ENCODE peak calls at places on chromosomes 5 and 9, in six cellular contexts. One of them, this sample, is unnamed.
A peak's percentile ranks its signal among the peaks of the same experiment; 100 is the strongest.

GRCh38 chr9:7554699-7555098 is 244.9 kb downstream of the DMAC1 start:
- DNase-seq in DND-41: no peak
- DNase-seq in mammary epithelial cell: no peak
- DNase-seq in aorta: no peak
- DNase-seq in iPS DF 6.9: no peak
- DNase-seq in HCT116: no peak
- DNase-seq in this sample: no peak

GRCh38 chr9:110142868-110143866 is 64.8 kb downstream of the C9orf152 start:
- DNase-seq in mammary epithelial cell: no peak
- DNase-seq in HCT116: no peak
- DNase-seq in DND-41: peak; percentile 33
- DNase-seq in iPS DF 6.9: no peak
- DNase-seq in aorta: no peak
- DNase-seq in this sample: no peak

GRCh38 chr5:90528704-90529233 is 615 bp downstream of the LYSMD3 start:
- DNase-seq in mammary epithelial cell: peak; percentile 21
- DNase-seq in aorta: no peak
- DNase-seq in iPS DF 6.9: no peak
- DNase-seq in HCT116: no peak
- DNase-seq in DND-41: peak; percentile 7
- DNase-seq in this sample: no peak

GRCh38 chr5:14491505-14491904 is 90.1 kb upstream of the OTULINL start:
- DNase-seq in mammary epithelial cell: no peak
- DNase-seq in HCT116: no peak
- DNase-seq in DND-41: no peak
- DNase-seq in iPS DF 6.9: no peak
- DNase-seq in aorta: no peak
- DNase-seq in this sample: no peak

GRCh38 chr5:132622608-132623007 is 35.4 kb upstream of the IL13 start:
- DNase-seq in iPS DF 6.9: no peak
- DNase-seq in HCT116: no peak
- DNase-seq in aorta: no peak
- DNase-seq in mammary epithelial cell: no peak
- DNase-seq in DND-41: no peak
- DNase-seq in this sample: no peak

GRCh38 chr9:133989554-133990365 is 2.4 kb downstream of the VAV2 start:
- DNase-seq in DND-41: no peak
- DNase-seq in aorta: peak; percentile 72
- DNase-seq in iPS DF 6.9: no peak
- DNase-seq in HCT116: no peak
- DNase-seq in mammary epithelial cell: no peak
- DNase-seq in this sample: no peak

GRCh38 chr9:110189001-110189400 is 19.0 kb downstream of the C9orf152 start:
- DNase-seq in aorta: no peak
- DNase-seq in DND-41: peak; percentile 52
- DNase-seq in iPS DF 6.9: no peak
- DNase-seq in mammary epithelial cell: no peak
- DNase-seq in HCT116: no peak
- DNase-seq in this sample: peak; percentile 69

GRCh38 chr5:26388946-26389345 is 649.4 kb downstream of the CDH9 start:
- DNase-seq in iPS DF 6.9: no peak
- DNase-seq in HCT116: no peak
- DNase-seq in DND-41: no peak
- DNase-seq in mammary epithelial cell: no peak
- DNase-seq in aorta: no peak
- DNase-seq in this sample: no peak

GRCh38 chr5:116506448-116506847 is 68.2 kb downstream of the SEMA6A start:
- DNase-seq in mammary epithelial cell: no peak
- DNase-seq in aorta: no peak
- DNase-seq in DND-41: no peak
- DNase-seq in iPS DF 6.9: no peak
- DNase-seq in HCT116: no peak
- DNase-seq in this sample: no peak

GRCh38 chr5:96868603-96869371 is 7.5 kb upstream of the ERAP2 start:
- DNase-seq in HCT116: peak; percentile 57
- DNase-seq in aorta: no peak
- DNase-seq in DND-41: peak; percentile 41
- DNase-seq in mammary epithelial cell: peak; percentile 57
- DNase-seq in iPS DF 6.9: peak; percentile 16
- DNase-seq in this sample: no peak

GRCh38 chr9:115657695-115658094 is 495.9 kb upstream of the PAPPA start:
- DNase-seq in mammary epithelial cell: no peak
- DNase-seq in aorta: no peak
- DNase-seq in HCT116: no peak
- DNase-seq in DND-41: no peak
- DNase-seq in iPS DF 6.9: no peak
- DNase-seq in this sample: no peak

GRCh38 chr9:13716620-13717019 is 437.1 kb upstream of the MPDZ start:
- DNase-seq in aorta: no peak
- DNase-seq in DND-41: no peak
- DNase-seq in iPS DF 6.9: no peak
- DNase-seq in HCT116: no peak
- DNase-seq in mammary epithelial cell: no peak
- DNase-seq in this sample: no peak

GRCh38 chr5:174755103-174755502 is 30.7 kb downstream of the MSX2 start:
- DNase-seq in HCT116: no peak
- DNase-seq in iPS DF 6.9: no peak
- DNase-seq in aorta: no peak
- DNase-seq in mammary epithelial cell: no peak
- DNase-seq in DND-41: no peak
- DNase-seq in this sample: no peak

GRCh38 chr5:1658665-1659064 is 134.9 kb upstream of the LPCAT1 start:
- DNase-seq in DND-41: no peak
- DNase-seq in HCT116: no peak
- DNase-seq in mammary epithelial cell: no peak
- DNase-seq in iPS DF 6.9: no peak
- DNase-seq in aorta: no peak
- DNase-seq in this sample: no peak

GRCh38 chr9:23123048-23123632 is 676.5 kb downstream of the DMRTA1 start:
- DNase-seq in DND-41: peak; percentile 12
- DNase-seq in mammary epithelial cell: peak; percentile 4
- DNase-seq in iPS DF 6.9: peak; percentile 37
- DNase-seq in HCT116: no peak
- DNase-seq in aorta: peak; percentile 55
- DNase-seq in this sample: no peak

GRCh38 chr9:84054341-84055010 is 73.9 kb downstream of the RMI1 start:
- DNase-seq in iPS DF 6.9: no peak
- DNase-seq in aorta: no peak
- DNase-seq in HCT116: no peak
- DNase-seq in DND-41: no peak
- DNase-seq in mammary epithelial cell: no peak
- DNase-seq in this sample: no peak

GRCh38 chr5:68304421-68305052 is 89.0 kb downstream of the PIK3R1 start:
- DNase-seq in DND-41: no peak
- DNase-seq in mammary epithelial cell: peak; percentile 40
- DNase-seq in aorta: no peak
- DNase-seq in iPS DF 6.9: no peak
- DNase-seq in HCT116: no peak
- DNase-seq in this sample: no peak

GRCh38 chr9:105251733-105252404 is 7.4 kb downstream of the SLC44A1 start:
- DNase-seq in iPS DF 6.9: no peak
- DNase-seq in aorta: no peak
- DNase-seq in HCT116: no peak
- DNase-seq in mammary epithelial cell: no peak
- DNase-seq in DND-41: no peak
- DNase-seq in this sample: no peak

GRCh38 chr9:89996717-89997116 is 391.9 kb downstream of the GADD45G start:
- DNase-seq in mammary epithelial cell: no peak
- DNase-seq in aorta: no peak
- DNase-seq in HCT116: no peak
- DNase-seq in DND-41: peak; percentile 12
- DNase-seq in iPS DF 6.9: no peak
- DNase-seq in this sample: no peak

GRCh38 chr9:128383007-128383753 is 12.0 kb downstream of the URM1 start:
- DNase-seq in DND-41: no peak
- DNase-seq in HCT116: no peak
- DNase-seq in mammary epithelial cell: no peak
- DNase-seq in aorta: no peak
- DNase-seq in iPS DF 6.9: no peak
- DNase-seq in this sample: no peak

GRCh38 chr5:97192580-97193421 is 9.8 kb upstream of the RIOK2 start:
- DNase-seq in DND-41: peak; percentile 95
- DNase-seq in iPS DF 6.9: no peak
- DNase-seq in HCT116: no peak
- DNase-seq in aorta: no peak
- DNase-seq in mammary epithelial cell: peak; percentile 84
- DNase-seq in this sample: no peak

GRCh38 chr5:179530069-179530998 is 20.0 kb upstream of the RUFY1 start:
- DNase-seq in mammary epithelial cell: no peak
- DNase-seq in iPS DF 6.9: no peak
- DNase-seq in DND-41: peak; percentile 87
- DNase-seq in HCT116: no peak
- DNase-seq in aorta: peak; percentile 84
- DNase-seq in this sample: peak; percentile 58

DNA sequence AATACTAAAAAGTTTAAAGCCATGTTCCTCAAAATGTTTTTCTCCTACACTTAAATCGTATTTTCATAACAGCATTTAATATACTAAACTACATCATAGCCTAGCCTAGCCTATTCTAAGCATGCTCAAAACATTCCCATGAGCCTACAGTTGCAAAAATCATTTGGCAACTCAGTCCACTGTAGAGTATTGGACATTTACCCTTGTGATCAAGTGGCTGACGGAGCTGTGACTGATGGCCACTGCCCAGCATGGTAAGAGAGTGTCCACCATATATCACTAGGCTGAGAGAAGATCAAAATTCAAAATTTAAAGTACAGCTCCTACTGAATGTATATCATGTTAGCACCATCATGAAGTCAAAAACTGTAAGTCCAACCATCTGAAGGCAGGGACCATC is 30.9 kb downstream of the SEMA5A start:
- DNase-seq in HCT116: no peak
- DNase-seq in mammary epithelial cell: no peak
- DNase-seq in iPS DF 6.9: no peak
- DNase-seq in aorta: no peak
- DNase-seq in DND-41: no peak
- DNase-seq in this sample: no peak
- H3K27ac ChIP-seq in HCT116: no peak overlapping the region
- H3K27ac ChIP-seq in mammary epithelial cell: no peak overlapping the region
- H3K27ac ChIP-seq in iPS DF 6.9: no peak overlapping the region
- H3K27ac ChIP-seq in aorta: no peak overlapping the region
- H3K27ac ChIP-seq in DND-41: no peak overlapping the region
- H3K27ac ChIP-seq in this sample: no peak overlapping the region

GRCh38 chr9:995776-996175 is 19.3 kb downstream of the DMRT3 start:
- DNase-seq in DND-41: no peak
- DNase-seq in HCT116: no peak
- DNase-seq in iPS DF 6.9: no peak
- DNase-seq in mammary epithelial cell: peak; percentile 15
- DNase-seq in aorta: no peak
- DNase-seq in this sample: no peak
- H3K4me3 ChIP-seq in DND-41: no peak overlapping the region
- H3K4me3 ChIP-seq in HCT116: no peak overlapping the region
- H3K4me3 ChIP-seq in iPS DF 6.9: no peak overlapping the region
- H3K4me3 ChIP-seq in mammary epithelial cell: no peak overlapping the region
- H3K4me3 ChIP-seq in aorta: no peak overlapping the region
- H3K4me3 ChIP-seq in this sample: no peak overlapping the region

GRCh38 chr5:176170084-176170483 is 68.1 kb upstream of the SIMC1 start:
- DNase-seq in mammary epithelial cell: no peak
- DNase-seq in DND-41: no peak
- DNase-seq in aorta: no peak
- DNase-seq in iPS DF 6.9: no peak
- DNase-seq in HCT116: no peak
- DNase-seq in this sample: no peak
- H3K4me1 ChIP-seq in mammary epithelial cell: peaks cover 10% of the 10 kb centered on the region
- H3K4me1 ChIP-seq in DND-41: no peaks in the 10 kb centered on the region
- H3K4me1 ChIP-seq in aorta: no peaks in the 10 kb centered on the region
- H3K4me1 ChIP-seq in iPS DF 6.9: peaks cover 1% of the 10 kb centered on the region
- H3K4me1 ChIP-seq in HCT116: peaks cover 5% of the 10 kb centered on the region
- H3K4me1 ChIP-seq in this sample: no peaks in the 10 kb centered on the region

GRCh38 chr9:20321683-20322082 is 300.6 kb downstream of the MLLT3 start:
- DNase-seq in iPS DF 6.9: no peak
- DNase-seq in mammary epithelial cell: no peak
- DNase-seq in DND-41: peak; percentile 72
- DNase-seq in HCT116: no peak
- DNase-seq in aorta: no peak
- DNase-seq in this sample: no peak

GRCh38 chr9:20320921-20321320 is 301.4 kb downstream of the MLLT3 start:
- DNase-seq in DND-41: no peak
- DNase-seq in HCT116: no peak
- DNase-seq in aorta: no peak
- DNase-seq in iPS DF 6.9: no peak
- DNase-seq in mammary epithelial cell: peak; percentile 74
- DNase-seq in this sample: no peak

GRCh38 chr9:20317701-20318100 is 304.6 kb downstream of the MLLT3 start:
- DNase-seq in iPS DF 6.9: no peak
- DNase-seq in mammary epithelial cell: no peak
- DNase-seq in DND-41: no peak
- DNase-seq in HCT116: no peak
- DNase-seq in aorta: no peak
- DNase-seq in this sample: no peak

GRCh38 chr9:20319641-20320337 is 302.5 kb downstream of the MLLT3 start:
- DNase-seq in mammary epithelial cell: peak; percentile 85
- DNase-seq in aorta: no peak
- DNase-seq in DND-41: no peak
- DNase-seq in iPS DF 6.9: no peak
- DNase-seq in HCT116: peak; percentile 8
- DNase-seq in this sample: no peak

DNA sequence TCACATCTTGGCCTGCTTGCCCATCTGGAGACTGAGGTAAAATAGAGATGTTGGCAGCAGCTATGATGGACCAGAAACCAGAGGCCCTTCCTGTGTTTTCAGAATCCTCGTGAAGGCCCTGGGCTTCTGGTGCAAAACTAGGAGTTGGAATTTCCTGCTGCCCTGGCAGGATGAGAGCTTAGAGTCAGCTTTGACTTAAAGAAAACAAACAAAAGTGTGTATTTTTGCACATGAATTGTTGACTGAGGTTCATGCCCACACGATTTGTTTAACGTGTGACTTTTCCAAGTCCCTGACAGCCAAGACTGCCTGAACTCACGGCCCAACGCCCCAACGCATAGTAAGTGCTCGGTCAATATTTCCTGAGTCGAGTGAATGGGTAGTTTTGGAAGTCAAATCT is 303.1 kb downstream of the MLLT3 start:
- DNase-seq in DND-41: no peak
- DNase-seq in HCT116: no peak
- DNase-seq in aorta: no peak
- DNase-seq in mammary epithelial cell: no peak
- DNase-seq in iPS DF 6.9: no peak
- DNase-seq in this sample: no peak
- H3K27ac ChIP-seq in DND-41: no peak overlapping the region
- H3K27ac ChIP-seq in HCT116: no peak overlapping the region
- H3K27ac ChIP-seq in aorta: no peak overlapping the region
- H3K27ac ChIP-seq in mammary epithelial cell: peak overlapping the region; percentile 74
- H3K27ac ChIP-seq in iPS DF 6.9: no peak overlapping the region
- H3K27ac ChIP-seq in this sample: peak overlapping the region; percentile 55

DNA sequence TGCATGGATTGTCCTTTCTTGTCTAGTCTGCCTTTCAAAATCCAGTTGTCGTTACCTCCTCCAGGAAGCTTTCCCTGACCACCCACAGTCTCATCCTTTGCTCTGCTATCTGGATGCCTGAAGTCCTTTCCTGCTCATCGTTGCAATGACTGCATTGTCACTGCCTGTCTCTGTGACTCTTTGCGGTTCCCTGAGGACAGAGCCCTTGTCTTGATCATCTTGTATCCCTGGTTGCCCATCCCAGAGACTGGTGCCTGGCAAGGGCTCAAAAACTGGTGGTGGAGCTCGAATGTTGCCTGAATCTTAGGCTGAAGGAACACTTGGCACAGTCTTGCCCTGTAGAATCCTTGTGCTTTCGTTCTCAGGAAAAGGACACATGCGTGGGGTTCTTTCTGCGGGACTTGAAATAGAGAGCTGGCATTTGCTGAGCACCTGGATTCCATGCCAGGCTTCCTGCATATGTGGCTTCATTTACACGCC is 2.4 kb downstream of the NEURL1B start:
- DNase-seq in aorta: peak; percentile 35
- DNase-seq in mammary epithelial cell: no peak
- DNase-seq in iPS DF 6.9: no peak
- DNase-seq in DND-41: no peak
- DNase-seq in HCT116: no peak
- DNase-seq in this sample: no peak
- H3K4me3 ChIP-seq in aorta: no peak overlapping the region
- H3K4me3 ChIP-seq in mammary epithelial cell: no peak overlapping the region
- H3K4me3 ChIP-seq in iPS DF 6.9: no peak overlapping the region
- H3K4me3 ChIP-seq in DND-41: no peak overlapping the region
- H3K4me3 ChIP-seq in HCT116: no peak overlapping the region
- H3K4me3 ChIP-seq in this sample: peak overlapping the region; percentile 79

This sample was measured in uterus.